ENCODE peak calls at places on chromosomes 6 and 20, in ten cellular contexts. J is activated CD4-positive, alpha-beta T cell treated with anti-CD3 and anti-CD28 coated beads, Interleukin-2, amount 50 U/mL, for 1 hour; M is stimulated activated CD4-positive, alpha-beta T cell treated with anti-CD3 and anti-CD28 coated beads, Interleukin-1b, Interleukin-23, amount 100 ng/mL, for 48 hours; B is cardiac fibroblast; L is activated T-helper 9 cell treated with anti-CD3 and anti-CD28 coated beads, Interleukin-2, amount 50 U/mL, for 16 hours; U is amygdala; Y is ACHN; A is AG09319; Z is endothelial cell; N is NCI-H1092. X is an unnamed sample.

GRCh38 chr20:13492001-13492480 is 146.7 kb downstream of the TASP1 start:
- DNase-seq in J (no peak), M (no peak), B (peak; percentile 90), L (no peak), U (no peak), Y (no peak), A (peak; percentile 16), Z (peak; percentile 19), N (no peak), X (no peak)

GRCh38 chr20:19492937-19493336 is 265.1 kb upstream of the RIN2 start:
- DNase-seq in J (no peak), M (no peak), B (no peak), L (no peak), U (no peak), Y (no peak), A (no peak), Z (no peak), N (peak; percentile 11), X (no peak)

GRCh38 chr6:89346433-89346832 is 6.1 kb downstream of the UBE2J1 start:
- DNase-seq in J (no peak), M (no peak), B (no peak), L (no peak), U (no peak), Y (no peak), A (no peak), Z (no peak), N (no peak), X (no peak)

GRCh38 chr6:136076496-136076895 is 173.6 kb downstream of the MTFR2 start:
- DNase-seq in J (no peak), M (no peak), B (peak; percentile 56), L (no peak), U (no peak), Y (no peak), A (no peak), Z (no peak), N (no peak), X (no peak)

GRCh38 chr6:3356824-3357420 is 98.2 kb downstream of the PSMG4 start:
- DNase-seq in J (no peak), M (no peak), B (peak; percentile 66), L (no peak), U (no peak), Y (no peak), A (no peak), Z (no peak), N (no peak), X (no peak)

GRCh38 chr20:12068146-12068545 is 150.5 kb downstream of the BTBD3 start:
- DNase-seq in J (no peak), M (no peak), B (no peak), L (no peak), U (no peak), Y (no peak), A (no peak), Z (no peak), N (no peak), X (no peak)

GRCh38 chr20:58308680-58309527 is 611 bp upstream of the RAB22A start:
- DNase-seq in J (peak; percentile 61), M (no peak), B (peak; percentile 77), L (no peak), U (no peak), Y (peak; percentile 32), A (peak; percentile 20), Z (peak; percentile 21), N (no peak), X (no peak)

GRCh38 chr6:9140181-9140580 is 704.8 kb upstream of the SLC35B3 start:
- DNase-seq in J (no peak), M (no peak), B (no peak), L (no peak), U (no peak), Y (no peak), A (no peak), Z (no peak), N (peak; percentile 66), X (no peak)

GRCh38 chr6:110526731-110527130 is 50.3 kb upstream of the SLC22A16 start:
- DNase-seq in J (no peak), M (no peak), B (no peak), L (no peak), U (no peak), Y (no peak), A (no peak), Z (no peak), N (no peak), X (no peak)

X was measured in T-helper 2 cell treated with Interferon-gamma antibody and Interleukin-4, amounts not matched to agents 5 μg/mL and 100 μg/mL, for 36 hours.